ENCODE peak calls at places on chromosome 21, in six cellular contexts. One of them, this sample, is unnamed.
A peak's percentile ranks its signal among the peaks of the same experiment; 100 is the strongest.

GRCh38 chr21:35940074-35940927 is 120.0 kb downstream of the SETD4 start:
- DNase-seq in OCI-LY7: peak; percentile 48
- DNase-seq in substantia nigra: peak; percentile 10
- DNase-seq in heart left ventricle: peak; percentile 48
- DNase-seq in colonic mucosa: peak; percentile 29
- DNase-seq in uterus: peak; percentile 35
- DNase-seq in this sample: no peak

GRCh38 chr21:41868062-41868710 is 11.0 kb downstream of the PRDM15 start:
- DNase-seq in OCI-LY7: peak; percentile 96
- DNase-seq in substantia nigra: no peak
- DNase-seq in heart left ventricle: no peak
- DNase-seq in colonic mucosa: no peak
- DNase-seq in uterus: no peak
- DNase-seq in this sample: peak; percentile 9

GRCh38 chr21:24369751-24370150 is 1237.5 kb downstream of the MRPL39 start:
- DNase-seq in OCI-LY7: no peak
- DNase-seq in substantia nigra: no peak
- DNase-seq in heart left ventricle: no peak
- DNase-seq in colonic mucosa: no peak
- DNase-seq in uterus: no peak
- DNase-seq in this sample: no peak

GRCh38 chr21:26135520-26135919 is 35.0 kb downstream of the APP start:
- DNase-seq in OCI-LY7: no peak
- DNase-seq in substantia nigra: no peak
- DNase-seq in heart left ventricle: no peak
- DNase-seq in colonic mucosa: no peak
- DNase-seq in uterus: no peak
- DNase-seq in this sample: no peak

GRCh38 chr21:34846601-34847112 is 177.9 kb downstream of the CLIC6 start:
- DNase-seq in OCI-LY7: no peak
- DNase-seq in substantia nigra: no peak
- DNase-seq in heart left ventricle: no peak
- DNase-seq in colonic mucosa: peak; percentile 50
- DNase-seq in uterus: no peak
- DNase-seq in this sample: no peak

GRCh38 chr21:31235671-31236450 is 108.2 kb downstream of the TIAM1 start:
- DNase-seq in OCI-LY7: no peak
- DNase-seq in substantia nigra: no peak
- DNase-seq in heart left ventricle: no peak
- DNase-seq in colonic mucosa: no peak
- DNase-seq in uterus: no peak
- DNase-seq in this sample: no peak

GRCh38 chr21:19995253-19995652 is 1003.0 kb upstream of the NCAM2 start:
- DNase-seq in OCI-LY7: no peak
- DNase-seq in substantia nigra: no peak
- DNase-seq in heart left ventricle: no peak
- DNase-seq in colonic mucosa: no peak
- DNase-seq in uterus: no peak
- DNase-seq in this sample: no peak

GRCh38 chr21:34351786-34352241 is 12.0 kb upstream of the KCNE2 start:
- DNase-seq in OCI-LY7: peak; percentile 76
- DNase-seq in substantia nigra: peak; percentile 16
- DNase-seq in heart left ventricle: peak; percentile 43
- DNase-seq in colonic mucosa: peak; percentile 50
- DNase-seq in uterus: no peak
- DNase-seq in this sample: no peak

GRCh38 chr21:26800455-26801454 is 44.5 kb downstream of the ADAMTS1 start:
- DNase-seq in OCI-LY7: no peak
- DNase-seq in substantia nigra: no peak
- DNase-seq in heart left ventricle: peak; percentile 57
- DNase-seq in colonic mucosa: no peak
- DNase-seq in uterus: peak; percentile 56
- DNase-seq in this sample: no peak

GRCh38 chr21:25809013-25809412 is 74.2 kb downstream of the GABPA start:
- DNase-seq in OCI-LY7: no peak
- DNase-seq in substantia nigra: no peak
- DNase-seq in heart left ventricle: no peak
- DNase-seq in colonic mucosa: no peak
- DNase-seq in uterus: no peak
- DNase-seq in this sample: no peak

GRCh38 chr21:34687065-34687464 is 18.3 kb downstream of the CLIC6 start:
- DNase-seq in OCI-LY7: no peak
- DNase-seq in substantia nigra: no peak
- DNase-seq in heart left ventricle: no peak
- DNase-seq in colonic mucosa: no peak
- DNase-seq in uterus: no peak
- DNase-seq in this sample: no peak

GRCh38 chr21:25934771-25935224 is 200.0 kb downstream of the GABPA start:
- DNase-seq in OCI-LY7: no peak
- DNase-seq in substantia nigra: no peak
- DNase-seq in heart left ventricle: peak; percentile 79
- DNase-seq in colonic mucosa: peak; percentile 60
- DNase-seq in uterus: peak; percentile 76
- DNase-seq in this sample: peak; percentile 83

GRCh38 chr21:22516230-22516629 is 1518.0 kb downstream of the NCAM2 start:
- DNase-seq in OCI-LY7: no peak
- DNase-seq in substantia nigra: no peak
- DNase-seq in heart left ventricle: no peak
- DNase-seq in colonic mucosa: no peak
- DNase-seq in uterus: no peak
- DNase-seq in this sample: no peak

GRCh38 chr21:31283025-31283424 is 61.0 kb downstream of the TIAM1 start:
- DNase-seq in OCI-LY7: peak; percentile 1
- DNase-seq in substantia nigra: no peak
- DNase-seq in heart left ventricle: no peak
- DNase-seq in colonic mucosa: no peak
- DNase-seq in uterus: no peak
- DNase-seq in this sample: no peak

GRCh38 chr21:41381731-41382130 is 19.9 kb downstream of the MX2 start:
- DNase-seq in OCI-LY7: no peak
- DNase-seq in substantia nigra: no peak
- DNase-seq in heart left ventricle: no peak
- DNase-seq in colonic mucosa: no peak
- DNase-seq in uterus: no peak
- DNase-seq in this sample: no peak

GRCh38 chr21:24658016-24658415 is 949.3 kb downstream of the MRPL39 start:
- DNase-seq in OCI-LY7: no peak
- DNase-seq in substantia nigra: no peak
- DNase-seq in heart left ventricle: no peak
- DNase-seq in colonic mucosa: no peak
- DNase-seq in uterus: no peak
- DNase-seq in this sample: no peak

GRCh38 chr21:27149034-27149433 is 182.1 kb upstream of the ADAMTS5 start:
- DNase-seq in OCI-LY7: no peak
- DNase-seq in substantia nigra: no peak
- DNase-seq in heart left ventricle: no peak
- DNase-seq in colonic mucosa: no peak
- DNase-seq in uterus: no peak
- DNase-seq in this sample: no peak

GRCh38 chr21:31720330-31720729 is 11.6 kb downstream of the SCAF4 start:
- DNase-seq in OCI-LY7: no peak
- DNase-seq in substantia nigra: no peak
- DNase-seq in heart left ventricle: no peak
- DNase-seq in colonic mucosa: no peak
- DNase-seq in uterus: no peak
- DNase-seq in this sample: no peak

GRCh38 chr21:17848228-17848627 is 29.1 kb upstream of the C21orf91 start:
- DNase-seq in OCI-LY7: no peak
- DNase-seq in substantia nigra: no peak
- DNase-seq in heart left ventricle: no peak
- DNase-seq in colonic mucosa: peak; percentile 33
- DNase-seq in uterus: peak; percentile 36
- DNase-seq in this sample: peak; percentile 73

GRCh38 chr21:31873696-31874599 is 1.1 kb downstream of the HUNK start:
- DNase-seq in OCI-LY7: peak; percentile 39
- DNase-seq in substantia nigra: peak; percentile 7
- DNase-seq in heart left ventricle: peak; percentile 32
- DNase-seq in colonic mucosa: peak; percentile 79
- DNase-seq in uterus: peak; percentile 53
- DNase-seq in this sample: peak; percentile 58

GRCh38 chr21:37082856-37083611 is 10.0 kb downstream of the TTC3 start:
- DNase-seq in OCI-LY7: no peak
- DNase-seq in substantia nigra: no peak
- DNase-seq in heart left ventricle: no peak
- DNase-seq in colonic mucosa: no peak
- DNase-seq in uterus: no peak
- DNase-seq in this sample: no peak

GRCh38 chr21:18877932-18878331 is 474.3 kb upstream of the TMPRSS15 start:
- DNase-seq in OCI-LY7: no peak
- DNase-seq in substantia nigra: no peak
- DNase-seq in heart left ventricle: no peak
- DNase-seq in colonic mucosa: no peak
- DNase-seq in uterus: no peak
- DNase-seq in this sample: no peak

GRCh38 chr21:24826822-24827221 is 780.5 kb downstream of the MRPL39 start:
- DNase-seq in OCI-LY7: no peak
- DNase-seq in substantia nigra: no peak
- DNase-seq in heart left ventricle: no peak
- DNase-seq in colonic mucosa: no peak
- DNase-seq in uterus: no peak
- DNase-seq in this sample: no peak

GRCh38 chr21:41367598-41368360 is 6.0 kb downstream of the MX2 start:
- DNase-seq in OCI-LY7: peak; percentile 90
- DNase-seq in substantia nigra: no peak
- DNase-seq in heart left ventricle: no peak
- DNase-seq in colonic mucosa: no peak
- DNase-seq in uterus: no peak
- DNase-seq in this sample: peak; percentile 62

GRCh38 chr21:15423676-15424445 is 305.9 kb upstream of the USP25 start:
- DNase-seq in OCI-LY7: no peak
- DNase-seq in substantia nigra: no peak
- DNase-seq in heart left ventricle: no peak
- DNase-seq in colonic mucosa: no peak
- DNase-seq in uterus: no peak
- DNase-seq in this sample: no peak
- H3K27ac ChIP-seq in OCI-LY7: no peak overlapping the region
- H3K27ac ChIP-seq in substantia nigra: no peak overlapping the region
- H3K27ac ChIP-seq in heart left ventricle: no peak overlapping the region
- H3K27ac ChIP-seq in colonic mucosa: no peak overlapping the region
- H3K27ac ChIP-seq in uterus: no peak overlapping the region
- H3K27ac ChIP-seq in this sample: no peak overlapping the region

GRCh38 chr21:33257404-33257803 is 8.8 kb upstream of the IL10RB start:
- DNase-seq in OCI-LY7: no peak
- DNase-seq in substantia nigra: no peak
- DNase-seq in heart left ventricle: no peak
- DNase-seq in colonic mucosa: no peak
- DNase-seq in uterus: no peak
- DNase-seq in this sample: no peak
- H3K27ac ChIP-seq in OCI-LY7: no peak overlapping the region
- H3K27ac ChIP-seq in substantia nigra: no peak overlapping the region
- H3K27ac ChIP-seq in heart left ventricle: no peak overlapping the region
- H3K27ac ChIP-seq in colonic mucosa: no peak overlapping the region
- H3K27ac ChIP-seq in uterus: no peak overlapping the region
- H3K27ac ChIP-seq in this sample: no peak overlapping the region

DNA sequence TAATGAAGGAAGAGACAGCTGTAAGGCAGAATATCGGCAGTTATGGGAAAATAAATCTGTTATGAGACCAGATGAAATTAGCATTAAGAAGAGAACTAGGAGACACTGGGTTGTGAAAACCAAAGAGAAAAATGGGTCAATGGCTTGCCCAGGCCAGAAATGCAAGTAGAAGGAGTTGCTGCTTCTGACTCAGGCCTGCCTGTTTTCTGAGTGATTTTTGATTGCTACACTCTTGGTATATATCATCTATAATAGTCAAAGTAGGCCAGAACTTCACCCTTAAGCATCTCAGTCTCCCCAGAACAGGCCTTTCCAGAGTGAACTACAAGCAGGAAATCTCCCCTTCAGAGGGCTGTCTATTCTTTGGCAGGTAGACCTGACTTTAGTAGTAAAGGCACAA is 107.0 kb downstream of the NRIP1 start:
- DNase-seq in OCI-LY7: no peak
- DNase-seq in substantia nigra: no peak
- DNase-seq in heart left ventricle: no peak
- DNase-seq in colonic mucosa: no peak
- DNase-seq in uterus: no peak
- DNase-seq in this sample: no peak
- H3K27ac ChIP-seq in OCI-LY7: no peak overlapping the region
- H3K27ac ChIP-seq in substantia nigra: no peak overlapping the region
- H3K27ac ChIP-seq in heart left ventricle: no peak overlapping the region
- H3K27ac ChIP-seq in colonic mucosa: no peak overlapping the region
- H3K27ac ChIP-seq in uterus: no peak overlapping the region
- H3K27ac ChIP-seq in this sample: no peak overlapping the region

GRCh38 chr21:45539796-45540600 is 2.2 kb downstream of the SLC19A1 start:
- DNase-seq in OCI-LY7: no peak
- DNase-seq in substantia nigra: no peak
- DNase-seq in heart left ventricle: peak; percentile 16
- DNase-seq in colonic mucosa: peak; percentile 17
- DNase-seq in uterus: peak; percentile 13
- DNase-seq in this sample: peak; percentile 74
- H3K27ac ChIP-seq in OCI-LY7: no peak overlapping the region
- H3K27ac ChIP-seq in substantia nigra: no peak overlapping the region
- H3K27ac ChIP-seq in heart left ventricle: no peak overlapping the region
- H3K27ac ChIP-seq in colonic mucosa: no peak overlapping the region
- H3K27ac ChIP-seq in uterus: no peak overlapping the region
- H3K27ac ChIP-seq in this sample: no peak overlapping the region

DNA sequence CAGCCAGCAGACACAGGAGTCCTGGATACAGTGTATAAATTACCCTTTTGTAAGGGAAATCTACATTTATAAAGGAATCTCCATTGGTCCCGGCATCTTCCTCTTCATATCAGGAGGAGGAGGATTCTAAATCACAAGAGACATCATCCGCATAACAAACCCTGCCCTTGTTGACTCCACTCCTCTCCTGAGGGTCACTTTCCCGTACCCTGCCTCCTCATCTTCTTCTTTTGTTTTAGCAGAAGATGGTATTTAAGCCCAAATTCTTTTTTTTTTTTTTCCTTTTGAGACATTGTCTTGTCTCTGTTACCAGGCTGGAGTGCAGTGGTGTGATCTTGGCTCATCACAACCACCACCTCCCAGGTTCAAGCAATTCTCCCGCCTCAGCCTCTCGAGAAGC is 14.6 kb upstream of the PKNOX1 start:
- DNase-seq in OCI-LY7: no peak
- DNase-seq in substantia nigra: no peak
- DNase-seq in heart left ventricle: no peak
- DNase-seq in colonic mucosa: no peak
- DNase-seq in uterus: no peak
- DNase-seq in this sample: no peak
- H3K27ac ChIP-seq in OCI-LY7: no peak overlapping the region
- H3K27ac ChIP-seq in substantia nigra: no peak overlapping the region
- H3K27ac ChIP-seq in heart left ventricle: no peak overlapping the region
- H3K27ac ChIP-seq in colonic mucosa: no peak overlapping the region
- H3K27ac ChIP-seq in uterus: no peak overlapping the region
- H3K27ac ChIP-seq in this sample: no peak overlapping the region

GRCh38 chr21:39022035-39022900 is 161.0 kb downstream of the PSMG1 start:
- DNase-seq in OCI-LY7: no peak
- DNase-seq in substantia nigra: no peak
- DNase-seq in heart left ventricle: no peak
- DNase-seq in colonic mucosa: no peak
- DNase-seq in uterus: no peak
- DNase-seq in this sample: no peak

GRCh38 chr21:39025198-39025597 is 158.1 kb downstream of the PSMG1 start:
- DNase-seq in OCI-LY7: no peak
- DNase-seq in substantia nigra: no peak
- DNase-seq in heart left ventricle: no peak
- DNase-seq in colonic mucosa: no peak
- DNase-seq in uterus: no peak
- DNase-seq in this sample: no peak

GRCh38 chr21:39021475-39021832 is 161.8 kb downstream of the PSMG1 start:
- DNase-seq in OCI-LY7: no peak
- DNase-seq in substantia nigra: no peak
- DNase-seq in heart left ventricle: no peak
- DNase-seq in colonic mucosa: no peak
- DNase-seq in uterus: no peak
- DNase-seq in this sample: no peak

GRCh38 chr21:39024538-39024937 is 158.7 kb downstream of the PSMG1 start:
- DNase-seq in OCI-LY7: no peak
- DNase-seq in substantia nigra: no peak
- DNase-seq in heart left ventricle: no peak
- DNase-seq in colonic mucosa: no peak
- DNase-seq in uterus: no peak
- DNase-seq in this sample: no peak

GRCh38 chr21:39022901-39023693 is 160.2 kb downstream of the PSMG1 start:
- DNase-seq in OCI-LY7: no peak
- DNase-seq in substantia nigra: no peak
- DNase-seq in heart left ventricle: peak; percentile 83
- DNase-seq in colonic mucosa: no peak
- DNase-seq in uterus: peak; percentile 59
- DNase-seq in this sample: peak; percentile 94
- H3K27ac ChIP-seq in OCI-LY7: no peak overlapping the region
- H3K27ac ChIP-seq in substantia nigra: no peak overlapping the region
- H3K27ac ChIP-seq in heart left ventricle: peak overlapping the region; percentile 48
- H3K27ac ChIP-seq in colonic mucosa: peak overlapping the region; percentile 25
- H3K27ac ChIP-seq in uterus: peak overlapping the region; percentile 54
- H3K27ac ChIP-seq in this sample: peak overlapping the region; percentile 92